ENCODE peak calls at places on chromosomes 3 and 15, in eight cellular contexts. Z is thoracic aorta, W is HS-27A, X is ascending aorta, B is cerebellar cortex, A is NCI-H1694 treated with DMSO at 0.1 percent for 48 hours, E is left ventricle myocardium inferior, T is HFF-Myc. G is an unnamed sample.

GRCh38 chr15:78944669-78945407 is at the start of gene CTSH:
- DNase-seq in Z (no peak), W (peak), X (no peak), B (peak), A (no peak), E (peak), T (no peak), G (no peak)

GRCh38 chr3:55879901-55880331 is 392.8 kb upstream of the WNT5A start:
- DNase-seq in Z (no peak), W (no peak), X (no peak), B (no peak), A (no peak), E (no peak), T (no peak), G (no peak)

GRCh38 chr3:70180664-70181063 is 131.8 kb downstream of the MDFIC2 start:
- DNase-seq in Z (no peak), W (no peak), X (no peak), B (no peak), A (no peak), E (no peak), T (no peak), G (no peak)

GRCh38 chr3:139870000-139870675 is 64.8 kb upstream of the CLSTN2 start:
- DNase-seq in Z (no peak), W (no peak), X (no peak), B (no peak), A (no peak), E (no peak), T (no peak), G (no peak)

GRCh38 chr3:182735672-182736071 is 57.6 kb upstream of the ATP11B start:
- DNase-seq in Z (no peak), W (no peak), X (no peak), B (no peak), A (no peak), E (no peak), T (peak), G (no peak)

GRCh38 chr3:133271491-133271890 is 128.4 kb upstream of the BFSP2 start:
- DNase-seq in Z (no peak), W (no peak), X (no peak), B (no peak), A (peak), E (no peak), T (no peak), G (peak)

GRCh38 chr3:62990704-62991413 is 115.6 kb upstream of the CADPS start:
- DNase-seq in Z (no peak), W (no peak), X (no peak), B (no peak), A (no peak), E (no peak), T (no peak), G (no peak)

GRCh38 chr3:161821591-161821990 is 325.0 kb downstream of the OTOL1 start:
- DNase-seq in Z (no peak), W (no peak), X (no peak), B (no peak), A (no peak), E (no peak), T (no peak), G (no peak)

GRCh38 chr3:102156426-102156825 is 278.4 kb upstream of the ZPLD1 start:
- DNase-seq in Z (no peak), W (no peak), X (no peak), B (no peak), A (no peak), E (no peak), T (peak), G (no peak)

GRCh38 chr3:48275292-48276027 is 34.6 kb downstream of the ZNF589 start:
- DNase-seq in Z (no peak), W (no peak), X (no peak), B (no peak), A (no peak), E (no peak), T (no peak), G (no peak)

GRCh38 chr15:99213187-99213811 is 36.1 kb downstream of the TTC23 start:
- DNase-seq in Z (peak), W (peak), X (peak), B (peak), A (peak), E (peak), T (peak), G (peak)

GRCh38 chr3:101695779-101696372 is 9.4 kb upstream of the RPL24 start:
- DNase-seq in Z (no peak), W (no peak), X (no peak), B (peak), A (no peak), E (no peak), T (no peak), G (no peak)

GRCh38 chr3:134952372-134952771 is 157.3 kb downstream of the EPHB1 start:
- DNase-seq in Z (no peak), W (no peak), X (no peak), B (no peak), A (no peak), E (no peak), T (no peak), G (peak)

GRCh38 chr3:157859541-157859940 is 246.7 kb downstream of the SHOX2 start:
- DNase-seq in Z (no peak), W (no peak), X (no peak), B (no peak), A (no peak), E (no peak), T (no peak), G (no peak)

GRCh38 chr3:50570508-50571279 is 1.4 kb downstream of the HEMK1 start:
- DNase-seq in Z (no peak), W (no peak), X (no peak), B (no peak), A (no peak), E (no peak), T (no peak), G (no peak)

GRCh38 chr3:78941587-78941986 is 826.2 kb downstream of the ROBO1 start:
- DNase-seq in Z (no peak), W (no peak), X (no peak), B (no peak), A (no peak), E (no peak), T (peak), G (no peak)

G was measured in NCI-H446.